ENCODE peak calls at places on chromosomes 4 and X, in four cellular contexts. I is HFF-Myc; J is stimulated activated CD4-positive, alpha-beta T cell treated with anti-CD3 and anti-CD28 coated beads, Interleukin-15, amount 100 ng/mL, for 1 hour; S is GM19239. H is an unnamed sample.

GRCh38 chr4:147651563-147651962 is 32.4 kb downstream of the PRMT9 start:
- DNase-seq in S (no peak), I (no peak), J (no peak), H (no peak)

GRCh38 chr4:78551420-78552351 is at the start of gene ANXA3:
- DNase-seq in I (no peak), J (no peak), S (peak), H (no peak)

GRCh38 chr4:105542032-105542431 is 10.4 kb upstream of the ARHGEF38 start:
- DNase-seq in S (no peak), I (no peak), J (no peak), H (no peak)

GRCh38 chr4:143514432-143514831 is 930 bp downstream of the SMARCA5 start:
- DNase-seq in I (no peak), J (no peak), S (no peak), H (peak)

GRCh38 chr4:30208731-30209435 is 511.3 kb upstream of the PCDH7 start:
- DNase-seq in I (no peak), J (no peak), S (no peak), H (no peak)

GRCh38 chrX:19628006-19628575 is 112.8 kb upstream of the MAP3K15 start:
- DNase-seq in I (no peak), S (no peak), J (no peak), H (peak)

GRCh38 chr4:67366341-67366861 is 178.9 kb downstream of the CENPC start:
- DNase-seq in S (no peak), I (no peak), J (no peak), H (no peak)

GRCh38 chr4:76585897-76586360 is 150.9 kb downstream of the SHROOM3 start:
- DNase-seq in I (no peak), S (peak), J (no peak), H (no peak)

GRCh38 chrX:104084534-104085277 is 8.7 kb upstream of the TMSB15C start:
- DNase-seq in S (no peak), J (no peak), I (no peak), H (no peak)

GRCh38 chr4:119683518-119683917 is 54.9 kb upstream of the PDE5A start:
- DNase-seq in J (no peak), S (no peak), I (no peak), H (peak)

GRCh38 chr4:99054428-99054994 is 34.1 kb downstream of the ADH5 start:
- DNase-seq in J (no peak), S (no peak), I (no peak), H (no peak)

GRCh38 chr4:166012129-166013078 is 139.4 kb downstream of the TLL1 start:
- DNase-seq in S (no peak), I (no peak), J (no peak), H (peak)

GRCh38 chrX:42707742-42708141 is 70.2 kb downstream of the PPP1R2C start:
- DNase-seq in I (no peak), J (no peak), S (no peak), H (no peak)

GRCh38 chr4:137363496-137363895 is 168.8 kb downstream of the PCDH18 start:
- DNase-seq in J (no peak), I (no peak), S (no peak), H (no peak)

GRCh38 chrX:40922307-40922706 is 162.9 kb upstream of the USP9X start:
- DNase-seq in I (no peak), S (no peak), J (no peak), H (peak)

GRCh38 chrX:54479471-54480122 is 16.4 kb downstream of the FGD1 start:
- DNase-seq in J (no peak), I (no peak), S (no peak), H (no peak)

GRCh38 chrX:81301877-81302276 is 100.0 kb downstream of the SH3BGRL start:
- DNase-seq in I (no peak), J (no peak), S (no peak), H (no peak)

H was measured in HFFc6.